ENCODE peak calls at places on chromosomes 5 and 9, in seven cellular contexts. One of them, this sample, is unnamed.

GRCh38 chr5:158796812-158797497 is 302.8 kb downstream of the EBF1 start:
- DNase-seq in mesendoderm: no peak
- DNase-seq in cardiac muscle cell: no peak
- DNase-seq in lung: no peak
- DNase-seq in endodermal cell: no peak
- DNase-seq in suprapubic skin: no peak
- DNase-seq in BE2C: no peak
- DNase-seq in this sample: no peak

GRCh38 chr9:126417007-126417406 is 90.4 kb downstream of the MVB12B start:
- DNase-seq in mesendoderm: peak; percentile 57
- DNase-seq in cardiac muscle cell: no peak
- DNase-seq in lung: no peak
- DNase-seq in endodermal cell: no peak
- DNase-seq in suprapubic skin: no peak
- DNase-seq in BE2C: no peak
- DNase-seq in this sample: no peak

GRCh38 chr5:154446183-154447073 is 631 bp downstream of the SAP30L start:
- DNase-seq in mesendoderm: peak; percentile 65
- DNase-seq in cardiac muscle cell: peak; percentile 92
- DNase-seq in lung: peak; percentile 52
- DNase-seq in endodermal cell: peak; percentile 82
- DNase-seq in suprapubic skin: peak; percentile 84
- DNase-seq in BE2C: peak; percentile 77
- DNase-seq in this sample: peak; percentile 75

GRCh38 chr5:159444441-159445082 is 114.3 kb upstream of the IL12B start:
- DNase-seq in mesendoderm: peak; percentile 78
- DNase-seq in cardiac muscle cell: peak; percentile 68
- DNase-seq in lung: no peak
- DNase-seq in endodermal cell: peak; percentile 70
- DNase-seq in suprapubic skin: no peak
- DNase-seq in BE2C: no peak
- DNase-seq in this sample: no peak

GRCh38 chr5:39432687-39433086 is 7.9 kb upstream of the DAB2 start:
- DNase-seq in mesendoderm: no peak
- DNase-seq in cardiac muscle cell: no peak
- DNase-seq in lung: no peak
- DNase-seq in endodermal cell: no peak
- DNase-seq in suprapubic skin: no peak
- DNase-seq in BE2C: no peak
- DNase-seq in this sample: no peak

GRCh38 chr9:121682926-121683485 is 31.6 kb downstream of the DAB2IP start:
- DNase-seq in mesendoderm: no peak
- DNase-seq in cardiac muscle cell: no peak
- DNase-seq in lung: no peak
- DNase-seq in endodermal cell: no peak
- DNase-seq in suprapubic skin: no peak
- DNase-seq in BE2C: no peak
- DNase-seq in this sample: no peak

GRCh38 chr9:69175488-69175872 is 1.4 kb downstream of the TJP2 start:
- DNase-seq in mesendoderm: no peak
- DNase-seq in cardiac muscle cell: no peak
- DNase-seq in lung: no peak
- DNase-seq in endodermal cell: no peak
- DNase-seq in suprapubic skin: no peak
- DNase-seq in BE2C: no peak
- DNase-seq in this sample: no peak

GRCh38 chr5:50415912-50416311 is 25.2 kb downstream of the EMB start:
- DNase-seq in mesendoderm: no peak
- DNase-seq in cardiac muscle cell: no peak
- DNase-seq in lung: no peak
- DNase-seq in endodermal cell: no peak
- DNase-seq in suprapubic skin: no peak
- DNase-seq in BE2C: no peak
- DNase-seq in this sample: no peak

GRCh38 chr5:155475318-155475717 is 461.8 kb downstream of the KIF4B start:
- DNase-seq in mesendoderm: no peak
- DNase-seq in cardiac muscle cell: no peak
- DNase-seq in lung: no peak
- DNase-seq in endodermal cell: peak; percentile 47
- DNase-seq in suprapubic skin: no peak
- DNase-seq in BE2C: no peak
- DNase-seq in this sample: no peak

GRCh38 chr5:138542120-138542955 is 698 bp downstream of the ETF1 start:
- DNase-seq in mesendoderm: peak; percentile 32
- DNase-seq in cardiac muscle cell: no peak
- DNase-seq in lung: peak; percentile 32
- DNase-seq in endodermal cell: peak; percentile 59
- DNase-seq in suprapubic skin: no peak
- DNase-seq in BE2C: peak; percentile 23
- DNase-seq in this sample: no peak

GRCh38 chr5:174338204-174339010 is 292.9 kb downstream of the NSG2 start:
- DNase-seq in mesendoderm: peak; percentile 72
- DNase-seq in cardiac muscle cell: peak; percentile 71
- DNase-seq in lung: no peak
- DNase-seq in endodermal cell: peak; percentile 55
- DNase-seq in suprapubic skin: no peak
- DNase-seq in BE2C: peak; percentile 90
- DNase-seq in this sample: peak; percentile 85

GRCh38 chr9:89619019-89619418 is 14.2 kb downstream of the GADD45G start:
- DNase-seq in mesendoderm: peak; percentile 81
- DNase-seq in cardiac muscle cell: no peak
- DNase-seq in lung: no peak
- DNase-seq in endodermal cell: peak; percentile 82
- DNase-seq in suprapubic skin: no peak
- DNase-seq in BE2C: no peak
- DNase-seq in this sample: no peak

GRCh38 chr5:130912088-130912487 is 253.0 kb downstream of the HINT1 start:
- DNase-seq in mesendoderm: no peak
- DNase-seq in cardiac muscle cell: no peak
- DNase-seq in lung: no peak
- DNase-seq in endodermal cell: no peak
- DNase-seq in suprapubic skin: no peak
- DNase-seq in BE2C: no peak
- DNase-seq in this sample: no peak

GRCh38 chr9:3467593-3468219 is 58.1 kb downstream of the RFX3 start:
- DNase-seq in mesendoderm: peak; percentile 84
- DNase-seq in cardiac muscle cell: peak; percentile 63
- DNase-seq in lung: peak; percentile 31
- DNase-seq in endodermal cell: peak; percentile 79
- DNase-seq in suprapubic skin: no peak
- DNase-seq in BE2C: peak; percentile 73
- DNase-seq in this sample: peak; percentile 44

GRCh38 chr5:143826909-143827514 is 15.1 kb downstream of the HMHB1 start:
- DNase-seq in mesendoderm: peak; percentile 4
- DNase-seq in cardiac muscle cell: no peak
- DNase-seq in lung: no peak
- DNase-seq in endodermal cell: no peak
- DNase-seq in suprapubic skin: no peak
- DNase-seq in BE2C: no peak
- DNase-seq in this sample: peak; percentile 48

GRCh38 chr5:19853616-19854240 is 134.3 kb downstream of the CDH18 start:
- DNase-seq in mesendoderm: peak; percentile 17
- DNase-seq in cardiac muscle cell: no peak
- DNase-seq in lung: no peak
- DNase-seq in endodermal cell: no peak
- DNase-seq in suprapubic skin: no peak
- DNase-seq in BE2C: no peak
- DNase-seq in this sample: peak; percentile 88

GRCh38 chr5:177431317-177432142 is 5.1 kb downstream of the GRK6 start:
- DNase-seq in mesendoderm: no peak
- DNase-seq in cardiac muscle cell: no peak
- DNase-seq in lung: peak; percentile 53
- DNase-seq in endodermal cell: no peak
- DNase-seq in suprapubic skin: no peak
- DNase-seq in BE2C: peak; percentile 79
- DNase-seq in this sample: no peak

GRCh38 chr9:136050266-136050705 is 44.8 kb downstream of the NACC2 start:
- DNase-seq in mesendoderm: no peak
- DNase-seq in cardiac muscle cell: no peak
- DNase-seq in lung: no peak
- DNase-seq in endodermal cell: peak; percentile 60
- DNase-seq in suprapubic skin: no peak
- DNase-seq in BE2C: no peak
- DNase-seq in this sample: no peak

GRCh38 chr9:136050706-136051567 is 44.2 kb downstream of the NACC2 start:
- DNase-seq in mesendoderm: peak; percentile 34
- DNase-seq in cardiac muscle cell: peak; percentile 36
- DNase-seq in lung: no peak
- DNase-seq in endodermal cell: peak; percentile 73
- DNase-seq in suprapubic skin: no peak
- DNase-seq in BE2C: no peak
- DNase-seq in this sample: no peak

GRCh38 chr9:136052991-136053756 is 41.9 kb downstream of the NACC2 start:
- DNase-seq in mesendoderm: peak; percentile 43
- DNase-seq in cardiac muscle cell: no peak
- DNase-seq in lung: no peak
- DNase-seq in endodermal cell: peak; percentile 72
- DNase-seq in suprapubic skin: no peak
- DNase-seq in BE2C: no peak
- DNase-seq in this sample: peak; percentile 59

GRCh38 chr9:136052433-136052880 is 42.6 kb downstream of the NACC2 start:
- DNase-seq in mesendoderm: no peak
- DNase-seq in cardiac muscle cell: peak; percentile 23
- DNase-seq in lung: no peak
- DNase-seq in endodermal cell: peak; percentile 80
- DNase-seq in suprapubic skin: no peak
- DNase-seq in BE2C: no peak
- DNase-seq in this sample: peak; percentile 86

DNA sequence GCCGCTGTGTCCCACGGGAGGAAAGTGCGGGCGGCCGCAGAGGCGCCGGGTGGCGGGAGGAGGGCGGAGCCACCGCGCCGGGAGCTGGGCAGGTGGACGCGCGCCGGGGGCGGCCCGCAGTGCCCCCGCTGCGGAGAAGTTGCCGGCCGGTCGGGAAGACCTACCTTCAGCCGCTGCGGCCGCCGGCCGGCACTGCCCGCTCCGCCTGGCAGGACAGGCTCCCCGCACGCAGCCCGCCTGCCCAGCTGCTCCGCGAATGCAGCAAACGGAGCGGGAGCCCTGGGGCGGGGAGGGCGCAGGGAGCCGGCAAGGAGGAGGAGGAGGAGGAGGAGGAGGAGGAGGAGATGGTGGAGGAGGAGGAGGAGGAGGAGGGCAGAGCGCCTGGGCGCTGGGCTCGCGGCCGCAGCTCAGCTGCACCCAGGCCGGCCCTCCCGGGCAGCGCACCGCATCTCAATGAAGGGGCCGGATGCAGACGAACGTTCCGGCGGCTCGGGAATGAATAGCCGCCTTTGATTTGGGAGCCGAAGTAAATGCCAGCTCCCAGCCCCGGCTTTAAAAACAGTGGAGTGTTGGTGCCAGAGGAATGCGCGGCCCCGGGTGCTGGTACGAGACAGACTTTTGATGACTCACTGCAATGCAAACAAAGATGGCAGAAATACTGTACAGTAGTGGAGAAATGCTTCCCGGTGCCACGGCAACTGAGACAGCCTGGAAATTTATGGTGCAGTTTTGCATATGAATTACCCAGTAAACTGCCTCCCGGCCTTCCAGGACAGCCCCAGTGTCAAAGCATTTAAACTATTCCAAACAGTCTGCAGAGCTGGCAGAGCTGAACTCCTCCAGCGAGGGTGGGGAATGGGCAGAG is 43.3 kb downstream of the NACC2 start:
- DNase-seq in mesendoderm: peak; percentile 86
- DNase-seq in cardiac muscle cell: peak; percentile 52
- DNase-seq in lung: peak; percentile 75
- DNase-seq in endodermal cell: peak; percentile 87
- DNase-seq in suprapubic skin: no peak
- DNase-seq in BE2C: peak; percentile 51
- DNase-seq in this sample: peak; percentile 94
- H3K36me3 ChIP-seq in mesendoderm: no peaks in the 10 kb centered on the region
- H3K36me3 ChIP-seq in cardiac muscle cell: no peaks in the 10 kb centered on the region
- H3K36me3 ChIP-seq in lung: no peaks in the 10 kb centered on the region
- H3K36me3 ChIP-seq in endodermal cell: no peaks in the 10 kb centered on the region
- H3K36me3 ChIP-seq in suprapubic skin: peaks cover 33% of the 10 kb centered on the region
- H3K36me3 ChIP-seq in BE2C: no peaks in the 10 kb centered on the region
- H3K36me3 ChIP-seq in this sample: peaks cover 25% of the 10 kb centered on the region

GRCh38 chr5:43294226-43294625 is 19.0 kb downstream of the HMGCS1 start:
- DNase-seq in mesendoderm: no peak
- DNase-seq in cardiac muscle cell: no peak
- DNase-seq in lung: no peak
- DNase-seq in endodermal cell: no peak
- DNase-seq in suprapubic skin: no peak
- DNase-seq in BE2C: no peak
- DNase-seq in this sample: no peak
- H3K36me3 ChIP-seq in mesendoderm: peaks cover 13% of the 10 kb centered on the region
- H3K36me3 ChIP-seq in cardiac muscle cell: peaks cover 82% of the 10 kb centered on the region
- H3K36me3 ChIP-seq in lung: peaks cover 38% of the 10 kb centered on the region
- H3K36me3 ChIP-seq in endodermal cell: peaks cover 96% of the 10 kb centered on the region
- H3K36me3 ChIP-seq in suprapubic skin: peaks cover 78% of the 10 kb centered on the region
- H3K36me3 ChIP-seq in BE2C: peaks cover 77% of the 10 kb centered on the region
- H3K36me3 ChIP-seq in this sample: peaks cover 61% of the 10 kb centered on the region

GRCh38 chr9:131464354-131465000 is 38.2 kb upstream of the POMT1 start:
- DNase-seq in mesendoderm: no peak
- DNase-seq in cardiac muscle cell: no peak
- DNase-seq in lung: no peak
- DNase-seq in endodermal cell: no peak
- DNase-seq in suprapubic skin: no peak
- DNase-seq in BE2C: no peak
- DNase-seq in this sample: no peak
- H3K36me3 ChIP-seq in mesendoderm: peaks cover 39% of the 10 kb centered on the region
- H3K36me3 ChIP-seq in cardiac muscle cell: peaks cover 69% of the 10 kb centered on the region
- H3K36me3 ChIP-seq in lung: peaks cover 31% of the 10 kb centered on the region
- H3K36me3 ChIP-seq in endodermal cell: peaks cover 94% of the 10 kb centered on the region
- H3K36me3 ChIP-seq in suprapubic skin: peaks cover 98% of the 10 kb centered on the region
- H3K36me3 ChIP-seq in BE2C: peaks cover 91% of the 10 kb centered on the region
- H3K36me3 ChIP-seq in this sample: peaks cover 92% of the 10 kb centered on the region

DNA sequence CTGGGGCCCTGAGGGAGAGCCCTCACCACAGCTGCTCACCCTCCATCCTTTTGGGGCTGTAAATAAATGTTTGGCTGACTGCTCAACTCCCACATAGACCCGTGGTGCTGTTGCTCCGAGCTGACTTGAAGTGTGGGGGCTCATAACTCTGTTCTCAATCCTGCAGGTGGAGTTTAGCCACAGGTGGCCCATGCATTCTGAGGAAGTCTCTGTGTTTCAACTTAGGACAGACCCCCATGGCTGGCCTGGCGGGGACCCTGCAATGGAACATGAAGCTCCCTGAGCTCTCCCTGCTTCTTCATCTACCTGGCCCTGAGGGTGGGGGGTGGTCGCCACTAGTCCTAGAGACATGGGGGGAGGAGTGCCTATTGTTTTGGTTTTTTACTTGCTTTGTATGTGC is 19.7 kb downstream of the NDUFS6 start:
- DNase-seq in mesendoderm: no peak
- DNase-seq in cardiac muscle cell: no peak
- DNase-seq in lung: no peak
- DNase-seq in endodermal cell: no peak
- DNase-seq in suprapubic skin: no peak
- DNase-seq in BE2C: no peak
- DNase-seq in this sample: no peak
- H3K36me3 ChIP-seq in mesendoderm: peaks cover 6% of the 10 kb centered on the region
- H3K36me3 ChIP-seq in cardiac muscle cell: peaks cover 46% of the 10 kb centered on the region
- H3K36me3 ChIP-seq in lung: peaks cover 17% of the 10 kb centered on the region
- H3K36me3 ChIP-seq in endodermal cell: peaks cover 64% of the 10 kb centered on the region
- H3K36me3 ChIP-seq in suprapubic skin: peaks cover 82% of the 10 kb centered on the region
- H3K36me3 ChIP-seq in BE2C: peaks cover 65% of the 10 kb centered on the region
- H3K36me3 ChIP-seq in this sample: peaks cover 90% of the 10 kb centered on the region

GRCh38 chr5:32362527-32362926 is 49.8 kb upstream of the MTMR12 start:
- DNase-seq in mesendoderm: no peak
- DNase-seq in cardiac muscle cell: no peak
- DNase-seq in lung: no peak
- DNase-seq in endodermal cell: no peak
- DNase-seq in suprapubic skin: no peak
- DNase-seq in BE2C: no peak
- DNase-seq in this sample: no peak
- H3K36me3 ChIP-seq in mesendoderm: peaks cover 1% of the 10 kb centered on the region
- H3K36me3 ChIP-seq in cardiac muscle cell: peaks cover 26% of the 10 kb centered on the region
- H3K36me3 ChIP-seq in lung: peaks cover 18% of the 10 kb centered on the region
- H3K36me3 ChIP-seq in endodermal cell: peaks cover 86% of the 10 kb centered on the region
- H3K36me3 ChIP-seq in suprapubic skin: peaks cover 42% of the 10 kb centered on the region
- H3K36me3 ChIP-seq in BE2C: peaks cover 51% of the 10 kb centered on the region
- H3K36me3 ChIP-seq in this sample: peaks cover 60% of the 10 kb centered on the region

This sample was measured in MG63.